ENCODE peak calls at places on chromosomes 1 and 21, in five cellular contexts. K is AG09319, J is AG04449, X is breast epithelium, Z is activated T-cell treated with anti-CD3 and anti-CD28 coated beads for 4 hours. L is an unnamed sample.

GRCh38 chr1:162147760-162148159 is 78.3 kb downstream of the NOS1AP start:
- DNase-seq in K (no peak), J (no peak), X (no peak), Z (no peak), L (no peak)

GRCh38 chr1:47875831-47876586 is 121.2 kb downstream of the TRABD2B start:
- DNase-seq in K (no peak), J (no peak), X (no peak), Z (no peak), L (peak; percentile 76)

GRCh38 chr1:39692152-39693064 is 1.2 kb upstream of the HPCAL4 start:
- DNase-seq in K (no peak), J (no peak), X (no peak), Z (no peak), L (peak; percentile 56)

GRCh38 chr1:94713472-94714141 is 106.5 kb upstream of the SLC44A3 start:
- DNase-seq in K (peak; percentile 90), J (peak; percentile 93), X (peak; percentile 89), Z (no peak), L (peak; percentile 29)

GRCh38 chr1:8276173-8276914 is 41.6 kb upstream of the SLC45A1 start:
- DNase-seq in K (no peak), J (no peak), X (no peak), Z (no peak), L (no peak)

GRCh38 chr1:177181280-177181630 is 10.5 kb downstream of the BRINP2 start:
- DNase-seq in K (no peak), J (no peak), X (no peak), Z (no peak), L (no peak)

GRCh38 chr1:42947965-42948732 is 10.5 kb downstream of the SLC2A1 start:
- DNase-seq in K (no peak), J (no peak), X (no peak), Z (no peak), L (no peak)

GRCh38 chr1:87523466-87523865 is 194.8 kb downstream of the LMO4 start:
- DNase-seq in K (no peak), J (no peak), X (no peak), Z (no peak), L (no peak)

GRCh38 chr1:21596628-21597027 is 72.5 kb downstream of the RAP1GAP start:
- DNase-seq in K (no peak), J (no peak), X (no peak), Z (no peak), L (no peak)

GRCh38 chr1:165943198-165943597 is 115.8 kb downstream of the UCK2 start:
- DNase-seq in K (no peak), J (no peak), X (no peak), Z (no peak), L (no peak)

GRCh38 chr1:234839663-234840062 is 229.7 kb upstream of the IRF2BP2 start:
- DNase-seq in K (no peak), J (no peak), X (no peak), Z (no peak), L (no peak)

GRCh38 chr1:114651893-114652292 is 18.0 kb downstream of the DENND2C start:
- DNase-seq in K (no peak), J (no peak), X (no peak), Z (no peak), L (no peak)

GRCh38 chr1:29457496-29458368 is 221.4 kb downstream of the PTPRU start:
- DNase-seq in K (no peak), J (no peak), X (no peak), Z (no peak), L (peak; percentile 46)

GRCh38 chr1:109792056-109792831 is 28.5 kb upstream of the EPS8L3 start:
- DNase-seq in K (peak; percentile 91), J (peak; percentile 77), X (peak; percentile 62), Z (no peak), L (peak; percentile 78)

GRCh38 chr1:202815120-202815519 is 4.4 kb downstream of the PCAT6 start:
- DNase-seq in K (no peak), J (no peak), X (no peak), Z (no peak), L (no peak)

GRCh38 chr1:236753554-236753953 is 41.5 kb upstream of the MTR start:
- DNase-seq in K (no peak), J (no peak), X (no peak), Z (no peak), L (no peak)

GRCh38 chr1:31376374-31377134 is 3.7 kb upstream of the FABP3 start:
- DNase-seq in K (peak; percentile 64), J (peak; percentile 58), X (no peak), Z (no peak), L (no peak)

GRCh38 chr1:147129116-147129873 is 43.0 kb downstream of the PRKAB2 start:
- DNase-seq in K (no peak), J (no peak), X (no peak), Z (no peak), L (no peak)

GRCh38 chr1:41374711-41375110 is 13.5 kb downstream of the FOXO6 start:
- DNase-seq in K (no peak), J (no peak), X (no peak), Z (no peak), L (no peak)

GRCh38 chr1:20279507-20279906 is 11.2 kb upstream of the VWA5B1 start:
- DNase-seq in K (no peak), J (no peak), X (peak; percentile 23), Z (no peak), L (no peak)

GRCh38 chr21:44279621-44280260 is 5.9 kb upstream of the AIRE start:
- DNase-seq in K (no peak), J (no peak), X (no peak), Z (no peak), L (no peak)

GRCh38 chr1:187078916-187079315 is 250.2 kb downstream of the PLA2G4A start:
- DNase-seq in K (no peak), J (no peak), X (no peak), Z (no peak), L (no peak)

GRCh38 chr1:33110477-33110876 is 29.5 kb downstream of the AZIN2 start:
- DNase-seq in K (no peak), J (no peak), X (no peak), Z (no peak), L (no peak)

GRCh38 chr21:38917045-38917774 is 111.5 kb downstream of the ETS2 start:
- DNase-seq in K (no peak), J (no peak), X (peak; percentile 16), Z (no peak), L (no peak)

GRCh38 chr1:58190614-58191013 is 355.9 kb downstream of the OMA1 start:
- DNase-seq in K (no peak), J (no peak), X (no peak), Z (no peak), L (no peak)

GRCh38 chr1:20184997-20185833 is 681 bp upstream of the UBXN10 start:
- DNase-seq in K (no peak), J (no peak), X (no peak), Z (peak; percentile 44), L (no peak)

GRCh38 chr1:221284028-221284427 is 404.8 kb downstream of the HLX start:
- DNase-seq in K (no peak), J (peak; percentile 51), X (no peak), Z (no peak), L (no peak)

GRCh38 chr1:24097663-24098062 is 14.3 kb downstream of the MYOM3 start:
- DNase-seq in K (no peak), J (no peak), X (no peak), Z (no peak), L (no peak)

GRCh38 chr1:2135425-2135824 is 59.1 kb downstream of the FAAP20 start:
- DNase-seq in K (no peak), J (peak; percentile 41), X (peak; percentile 87), Z (no peak), L (peak; percentile 90)

GRCh38 chr1:112868191-112868590 is 87.8 kb downstream of the SLC16A1 start:
- DNase-seq in K (no peak), J (no peak), X (no peak), Z (no peak), L (no peak)

GRCh38 chr1:40032240-40032891 is 8.2 kb upstream of the CAP1 start:
- DNase-seq in K (peak; percentile 30), J (no peak), X (peak; percentile 47), Z (peak; percentile 50), L (no peak)

GRCh38 chr1:8969937-8970336 is 24.3 kb downstream of the CA6 start:
- DNase-seq in K (no peak), J (no peak), X (no peak), Z (no peak), L (no peak)

GRCh38 chr1:224565611-224566406 is 50.3 kb upstream of the CNIH3 start:
- DNase-seq in K (no peak), J (no peak), X (no peak), Z (no peak), L (no peak)

GRCh38 chr1:115669002-115669673 is 27.4 kb downstream of the VANGL1 start:
- DNase-seq in K (no peak), J (peak; percentile 47), X (no peak), Z (no peak), L (no peak)

GRCh38 chr21:15301736-15302135 is 236.9 kb upstream of the NRIP1 start:
- DNase-seq in K (no peak), J (no peak), X (no peak), Z (no peak), L (no peak)

GRCh38 chr1:243343970-243344749 is 88.3 kb downstream of the SDCCAG8 start:
- DNase-seq in K (no peak), J (no peak), X (no peak), Z (no peak), L (no peak)

GRCh38 chr1:10753279-10753678 is 43.2 kb downstream of the CASZ1 start:
- DNase-seq in K (no peak), J (no peak), X (no peak), Z (no peak), L (no peak)

GRCh38 chr1:93448292-93448982 is 519 bp downstream of the FNBP1L start:
- DNase-seq in K (no peak), J (no peak), X (peak; percentile 35), Z (no peak), L (peak; percentile 89)

GRCh38 chr21:35738342-35738961 is 321.9 kb downstream of the SETD4 start:
- DNase-seq in K (no peak), J (no peak), X (peak; percentile 42), Z (no peak), L (no peak)

GRCh38 chr1:117237701-117238413 is 27.1 kb upstream of the VTCN1 start:
- DNase-seq in K (no peak), J (no peak), X (no peak), Z (no peak), L (no peak)